ENCODE peak calls at places on chromosomes 12 and 14, in five cellular contexts. One of them, this sample, is unnamed.

GRCh38 chr14:72906879-72907278 is 13.0 kb upstream of the DPF3 start:
- DNase-seq in amniotic epithelial cell: no peak
- DNase-seq in effector memory CD4-positive, alpha-beta T cell: no peak
- DNase-seq in body of pancreas: no peak
- DNase-seq in NCI-H774: no peak
- DNase-seq in this sample: no peak

GRCh38 chr14:104031384-104031783 is 54.1 kb upstream of the ASPG start:
- DNase-seq in amniotic epithelial cell: no peak
- DNase-seq in effector memory CD4-positive, alpha-beta T cell: no peak
- DNase-seq in body of pancreas: no peak
- DNase-seq in NCI-H774: no peak
- DNase-seq in this sample: no peak

GRCh38 chr12:14841761-14842160 is 1.6 kb downstream of the ART4 start:
- DNase-seq in amniotic epithelial cell: peak
- DNase-seq in effector memory CD4-positive, alpha-beta T cell: no peak
- DNase-seq in body of pancreas: peak
- DNase-seq in NCI-H774: no peak
- DNase-seq in this sample: peak

GRCh38 chr12:11642785-11643184 is 6.7 kb upstream of the ETV6 start:
- DNase-seq in amniotic epithelial cell: no peak
- DNase-seq in effector memory CD4-positive, alpha-beta T cell: no peak
- DNase-seq in body of pancreas: no peak
- DNase-seq in NCI-H774: no peak
- DNase-seq in this sample: no peak

GRCh38 chr14:102088012-102088792 is 1.4 kb upstream of the HSP90AA1 start:
- DNase-seq in amniotic epithelial cell: peak
- DNase-seq in effector memory CD4-positive, alpha-beta T cell: peak
- DNase-seq in body of pancreas: peak
- DNase-seq in NCI-H774: no peak
- DNase-seq in this sample: peak

GRCh38 chr14:67397536-67397935 is 14.4 kb downstream of the PLEK2 start:
- DNase-seq in amniotic epithelial cell: no peak
- DNase-seq in effector memory CD4-positive, alpha-beta T cell: no peak
- DNase-seq in body of pancreas: no peak
- DNase-seq in NCI-H774: no peak
- DNase-seq in this sample: no peak

GRCh38 chr12:53161119-53161911 is 19.2 kb upstream of the ZNF740 start:
- DNase-seq in amniotic epithelial cell: no peak
- DNase-seq in effector memory CD4-positive, alpha-beta T cell: no peak
- DNase-seq in body of pancreas: no peak
- DNase-seq in NCI-H774: no peak
- DNase-seq in this sample: no peak

GRCh38 chr12:42468341-42468821 is 121.2 kb downstream of the PRICKLE1 start:
- DNase-seq in amniotic epithelial cell: peak
- DNase-seq in effector memory CD4-positive, alpha-beta T cell: no peak
- DNase-seq in body of pancreas: no peak
- DNase-seq in NCI-H774: no peak
- DNase-seq in this sample: no peak

GRCh38 chr12:109896188-109896587 is 3.9 kb upstream of the TCHP start:
- DNase-seq in amniotic epithelial cell: no peak
- DNase-seq in effector memory CD4-positive, alpha-beta T cell: no peak
- DNase-seq in body of pancreas: no peak
- DNase-seq in NCI-H774: no peak
- DNase-seq in this sample: no peak

GRCh38 chr12:79650440-79650839 is 40.3 kb downstream of the PAWR start:
- DNase-seq in amniotic epithelial cell: no peak
- DNase-seq in effector memory CD4-positive, alpha-beta T cell: no peak
- DNase-seq in body of pancreas: no peak
- DNase-seq in NCI-H774: no peak
- DNase-seq in this sample: no peak

GRCh38 chr12:111580119-111580425 is 19.0 kb downstream of the ATXN2 start:
- DNase-seq in amniotic epithelial cell: no peak
- DNase-seq in effector memory CD4-positive, alpha-beta T cell: no peak
- DNase-seq in body of pancreas: no peak
- DNase-seq in NCI-H774: no peak
- DNase-seq in this sample: no peak

GRCh38 chr12:23204933-23205778 is 580.2 kb downstream of the ETNK1 start:
- DNase-seq in amniotic epithelial cell: peak
- DNase-seq in effector memory CD4-positive, alpha-beta T cell: no peak
- DNase-seq in body of pancreas: peak
- DNase-seq in NCI-H774: peak
- DNase-seq in this sample: peak

GRCh38 chr12:1531160-1531653 is 63.2 kb downstream of the FBXL14 start:
- DNase-seq in amniotic epithelial cell: no peak
- DNase-seq in effector memory CD4-positive, alpha-beta T cell: no peak
- DNase-seq in body of pancreas: no peak
- DNase-seq in NCI-H774: no peak
- DNase-seq in this sample: no peak

GRCh38 chr12:49369723-49370145 is 2.5 kb downstream of the SPATS2 start:
- DNase-seq in amniotic epithelial cell: no peak
- DNase-seq in effector memory CD4-positive, alpha-beta T cell: no peak
- DNase-seq in body of pancreas: peak
- DNase-seq in NCI-H774: peak
- DNase-seq in this sample: peak

GRCh38 chr12:62259311-62259992 is 752 bp upstream of the USP15 start:
- DNase-seq in amniotic epithelial cell: peak
- DNase-seq in effector memory CD4-positive, alpha-beta T cell: no peak
- DNase-seq in body of pancreas: peak
- DNase-seq in NCI-H774: peak
- DNase-seq in this sample: no peak

GRCh38 chr12:27960822-27961221 is 11.7 kb downstream of the PTHLH start:
- DNase-seq in amniotic epithelial cell: no peak
- DNase-seq in effector memory CD4-positive, alpha-beta T cell: no peak
- DNase-seq in body of pancreas: no peak
- DNase-seq in NCI-H774: no peak
- DNase-seq in this sample: no peak

GRCh38 chr12:18294889-18295288 is 33.6 kb downstream of the PIK3C2G start:
- DNase-seq in amniotic epithelial cell: no peak
- DNase-seq in effector memory CD4-positive, alpha-beta T cell: no peak
- DNase-seq in body of pancreas: no peak
- DNase-seq in NCI-H774: no peak
- DNase-seq in this sample: no peak

GRCh38 chr14:94269156-94269555 is 23.9 kb downstream of the SERPINA10 start:
- DNase-seq in amniotic epithelial cell: no peak
- DNase-seq in effector memory CD4-positive, alpha-beta T cell: no peak
- DNase-seq in body of pancreas: no peak
- DNase-seq in NCI-H774: no peak
- DNase-seq in this sample: no peak

GRCh38 chr12:55830601-55831406 is 1.4 kb upstream of the DNAJC14 start:
- DNase-seq in amniotic epithelial cell: peak
- DNase-seq in effector memory CD4-positive, alpha-beta T cell: no peak
- DNase-seq in body of pancreas: peak
- DNase-seq in NCI-H774: peak
- DNase-seq in this sample: peak

GRCh38 chr14:94392510-94392935 is 4.1 kb upstream of the SERPINA1 start:
- DNase-seq in amniotic epithelial cell: peak
- DNase-seq in effector memory CD4-positive, alpha-beta T cell: no peak
- DNase-seq in body of pancreas: peak
- DNase-seq in NCI-H774: no peak
- DNase-seq in this sample: peak

GRCh38 chr14:83520837-83521236 is 1987.2 kb upstream of the SEL1L start:
- DNase-seq in amniotic epithelial cell: peak
- DNase-seq in effector memory CD4-positive, alpha-beta T cell: no peak
- DNase-seq in body of pancreas: no peak
- DNase-seq in NCI-H774: no peak
- DNase-seq in this sample: peak

GRCh38 chr12:106580671-106581508 is 1.9 kb upstream of the RFX4 start:
- DNase-seq in amniotic epithelial cell: no peak
- DNase-seq in effector memory CD4-positive, alpha-beta T cell: no peak
- DNase-seq in body of pancreas: no peak
- DNase-seq in NCI-H774: no peak
- DNase-seq in this sample: no peak

This sample was measured in iris pigment epithelial cell.